ENCODE peak calls at places on chromosomes 12 and 14, in four cellular contexts. P is astrocyte of the spinal cord; D is stimulated activated CD8-positive, alpha-beta memory T cell treated with anti-CD3 and anti-CD28 coated beads, Interleukin-15, amount 100 ng/mL, for 24 hours; F is left lung. Q is an unnamed sample.

GRCh38 chr12:100789146-100789545 is 5.4 kb upstream of the ANO4 start:
- DNase-seq in P (peak), D (no peak), F (no peak), Q (no peak)

GRCh38 chr12:48750769-48751356 is 34.4 kb upstream of the CCNT1 start:
- DNase-seq in P (no peak), D (no peak), F (no peak), Q (no peak)

GRCh38 chr14:42353315-42353714 is 746.6 kb downstream of the LRFN5 start:
- DNase-seq in P (no peak), D (no peak), F (no peak), Q (no peak)

GRCh38 chr12:69225251-69225910 is 14.0 kb upstream of the CPSF6 start:
- DNase-seq in P (no peak), D (no peak), F (no peak), Q (no peak)

GRCh38 chr12:111137968-111138367 is 217.6 kb upstream of the MYL2 start:
- DNase-seq in P (no peak), D (no peak), F (no peak), Q (no peak)

GRCh38 chr14:104087981-104088850 is 2.7 kb downstream of the ASPG start:
- DNase-seq in P (no peak), D (no peak), F (no peak), Q (no peak)

GRCh38 chr12:19316420-19316819 is 122.9 kb upstream of the AEBP2 start:
- DNase-seq in P (peak), D (no peak), F (no peak), Q (no peak)

GRCh38 chr14:67815573-67816235 is 686 bp downstream of the ZFYVE26 start:
- DNase-seq in P (peak), D (no peak), F (no peak), Q (no peak)

GRCh38 chr14:34785223-34786006 is 71.0 kb upstream of the CFL2 start:
- DNase-seq in P (no peak), D (no peak), F (no peak), Q (no peak)

GRCh38 chr12:131982041-131982440 is 32.3 kb downstream of the EP400 start:
- DNase-seq in P (no peak), D (no peak), F (no peak), Q (no peak)